ENCODE peak calls at places on chromosomes 6 and 20, in ten cellular contexts. One of them, this sample, is unnamed.

GRCh38 chr6:121110733-121111132 is 223.5 kb downstream of the TBC1D32 start:
- DNase-seq in effector memory CD4-positive, alpha-beta T cell: no peak
- DNase-seq in psoas muscle: no peak
- DNase-seq in pancreas: no peak
- DNase-seq in brain microvascular endothelial cell: no peak
- DNase-seq in stomach: no peak
- DNase-seq in heart right ventricle: no peak
- DNase-seq in HCT116: no peak
- DNase-seq in tibial artery: no peak
- DNase-seq in neural progenitor cell: no peak
- DNase-seq in this sample: no peak

GRCh38 chr6:6131492-6132109 is 124.9 kb upstream of the NRN1 start:
- DNase-seq in HCT116: peak; percentile 10
- DNase-seq in brain microvascular endothelial cell: no peak
- DNase-seq in stomach: no peak
- DNase-seq in tibial artery: no peak
- DNase-seq in psoas muscle: no peak
- DNase-seq in effector memory CD4-positive, alpha-beta T cell: no peak
- DNase-seq in pancreas: no peak
- DNase-seq in heart right ventricle: no peak
- DNase-seq in neural progenitor cell: peak; percentile 86
- DNase-seq in this sample: no peak

GRCh38 chr20:31894980-31895675 is 24.7 kb downstream of the TTLL9 start:
- DNase-seq in tibial artery: peak; percentile 83
- DNase-seq in brain microvascular endothelial cell: peak; percentile 25
- DNase-seq in psoas muscle: peak; percentile 56
- DNase-seq in neural progenitor cell: peak; percentile 37
- DNase-seq in heart right ventricle: no peak
- DNase-seq in pancreas: peak; percentile 46
- DNase-seq in stomach: peak; percentile 50
- DNase-seq in effector memory CD4-positive, alpha-beta T cell: no peak
- DNase-seq in HCT116: no peak
- DNase-seq in this sample: no peak

GRCh38 chr6:134512946-134513345 is 195.0 kb upstream of the SGK1 start:
- DNase-seq in HCT116: no peak
- DNase-seq in brain microvascular endothelial cell: no peak
- DNase-seq in effector memory CD4-positive, alpha-beta T cell: no peak
- DNase-seq in heart right ventricle: peak; percentile 53
- DNase-seq in stomach: no peak
- DNase-seq in neural progenitor cell: no peak
- DNase-seq in psoas muscle: no peak
- DNase-seq in tibial artery: peak; percentile 69
- DNase-seq in pancreas: peak; percentile 47
- DNase-seq in this sample: no peak

GRCh38 chr6:149903938-149904611 is 6.2 kb upstream of the RAET1E start:
- DNase-seq in pancreas: no peak
- DNase-seq in stomach: no peak
- DNase-seq in tibial artery: no peak
- DNase-seq in psoas muscle: no peak
- DNase-seq in HCT116: no peak
- DNase-seq in effector memory CD4-positive, alpha-beta T cell: no peak
- DNase-seq in brain microvascular endothelial cell: no peak
- DNase-seq in neural progenitor cell: peak; percentile 23
- DNase-seq in heart right ventricle: no peak
- DNase-seq in this sample: no peak

GRCh38 chr6:113719545-113719944 is 137.6 kb upstream of the MARCKS start:
- DNase-seq in psoas muscle: no peak
- DNase-seq in neural progenitor cell: no peak
- DNase-seq in effector memory CD4-positive, alpha-beta T cell: no peak
- DNase-seq in brain microvascular endothelial cell: peak; percentile 11
- DNase-seq in HCT116: no peak
- DNase-seq in tibial artery: no peak
- DNase-seq in pancreas: no peak
- DNase-seq in heart right ventricle: no peak
- DNase-seq in stomach: no peak
- DNase-seq in this sample: no peak

GRCh38 chr6:36727491-36728021 is 29.9 kb downstream of the RAB44 start:
- DNase-seq in HCT116: no peak
- DNase-seq in psoas muscle: peak; percentile 16
- DNase-seq in stomach: no peak
- DNase-seq in neural progenitor cell: no peak
- DNase-seq in brain microvascular endothelial cell: peak; percentile 39
- DNase-seq in pancreas: no peak
- DNase-seq in tibial artery: no peak
- DNase-seq in effector memory CD4-positive, alpha-beta T cell: no peak
- DNase-seq in heart right ventricle: no peak
- DNase-seq in this sample: no peak

GRCh38 chr6:99761701-99762100 is 155.1 kb downstream of the PRDM13 start:
- DNase-seq in stomach: no peak
- DNase-seq in psoas muscle: no peak
- DNase-seq in brain microvascular endothelial cell: no peak
- DNase-seq in HCT116: no peak
- DNase-seq in heart right ventricle: no peak
- DNase-seq in tibial artery: no peak
- DNase-seq in effector memory CD4-positive, alpha-beta T cell: no peak
- DNase-seq in pancreas: no peak
- DNase-seq in neural progenitor cell: no peak
- DNase-seq in this sample: no peak

GRCh38 chr6:130943738-130944137 is 116.5 kb downstream of the SMLR1 start:
- DNase-seq in heart right ventricle: no peak
- DNase-seq in stomach: peak; percentile 31
- DNase-seq in neural progenitor cell: no peak
- DNase-seq in HCT116: no peak
- DNase-seq in effector memory CD4-positive, alpha-beta T cell: no peak
- DNase-seq in pancreas: no peak
- DNase-seq in psoas muscle: no peak
- DNase-seq in brain microvascular endothelial cell: no peak
- DNase-seq in tibial artery: no peak
- DNase-seq in this sample: no peak

GRCh38 chr6:52595796-52596130 is 18.9 kb upstream of the TRAM2 start:
- DNase-seq in effector memory CD4-positive, alpha-beta T cell: no peak
- DNase-seq in heart right ventricle: no peak
- DNase-seq in brain microvascular endothelial cell: no peak
- DNase-seq in psoas muscle: no peak
- DNase-seq in pancreas: no peak
- DNase-seq in stomach: no peak
- DNase-seq in HCT116: no peak
- DNase-seq in tibial artery: no peak
- DNase-seq in neural progenitor cell: no peak
- DNase-seq in this sample: no peak

GRCh38 chr20:39310363-39311037 is 348.4 kb downstream of the DHX35 start:
- DNase-seq in brain microvascular endothelial cell: no peak
- DNase-seq in psoas muscle: no peak
- DNase-seq in tibial artery: no peak
- DNase-seq in HCT116: no peak
- DNase-seq in neural progenitor cell: no peak
- DNase-seq in stomach: no peak
- DNase-seq in pancreas: no peak
- DNase-seq in heart right ventricle: no peak
- DNase-seq in effector memory CD4-positive, alpha-beta T cell: no peak
- DNase-seq in this sample: no peak

GRCh38 chr20:38109657-38110524 is 55.2 kb downstream of the TGM2 start:
- DNase-seq in stomach: no peak
- DNase-seq in psoas muscle: peak; percentile 86
- DNase-seq in effector memory CD4-positive, alpha-beta T cell: no peak
- DNase-seq in pancreas: no peak
- DNase-seq in HCT116: no peak
- DNase-seq in tibial artery: peak; percentile 92
- DNase-seq in neural progenitor cell: no peak
- DNase-seq in brain microvascular endothelial cell: peak; percentile 99
- DNase-seq in heart right ventricle: peak; percentile 61
- DNase-seq in this sample: no peak

GRCh38 chr6:15148356-15149058 is 97.4 kb upstream of the JARID2 start:
- DNase-seq in psoas muscle: no peak
- DNase-seq in HCT116: no peak
- DNase-seq in effector memory CD4-positive, alpha-beta T cell: no peak
- DNase-seq in neural progenitor cell: peak; percentile 21
- DNase-seq in brain microvascular endothelial cell: peak; percentile 63
- DNase-seq in pancreas: no peak
- DNase-seq in stomach: no peak
- DNase-seq in heart right ventricle: no peak
- DNase-seq in tibial artery: no peak
- DNase-seq in this sample: peak; percentile 78

GRCh38 chr6:46098678-46099077 is 31.1 kb upstream of the ENPP4 start:
- DNase-seq in psoas muscle: peak; percentile 58
- DNase-seq in heart right ventricle: peak; percentile 19
- DNase-seq in stomach: peak; percentile 82
- DNase-seq in brain microvascular endothelial cell: no peak
- DNase-seq in effector memory CD4-positive, alpha-beta T cell: no peak
- DNase-seq in pancreas: peak; percentile 74
- DNase-seq in tibial artery: no peak
- DNase-seq in neural progenitor cell: no peak
- DNase-seq in HCT116: peak; percentile 51
- DNase-seq in this sample: no peak

GRCh38 chr6:104789770-104790190 is 69.9 kb downstream of the HACE1 start:
- DNase-seq in effector memory CD4-positive, alpha-beta T cell: no peak
- DNase-seq in tibial artery: no peak
- DNase-seq in psoas muscle: no peak
- DNase-seq in heart right ventricle: no peak
- DNase-seq in brain microvascular endothelial cell: peak; percentile 22
- DNase-seq in stomach: no peak
- DNase-seq in HCT116: peak; percentile 50
- DNase-seq in pancreas: no peak
- DNase-seq in neural progenitor cell: no peak
- DNase-seq in this sample: peak; percentile 10

GRCh38 chr6:164749126-164749758 is 560.2 kb downstream of the C6orf118 start:
- DNase-seq in HCT116: no peak
- DNase-seq in tibial artery: no peak
- DNase-seq in neural progenitor cell: no peak
- DNase-seq in pancreas: peak; percentile 19
- DNase-seq in heart right ventricle: peak; percentile 21
- DNase-seq in psoas muscle: no peak
- DNase-seq in brain microvascular endothelial cell: no peak
- DNase-seq in stomach: no peak
- DNase-seq in effector memory CD4-positive, alpha-beta T cell: no peak
- DNase-seq in this sample: no peak

GRCh38 chr6:27237089-27237723 is 10.3 kb upstream of the PRSS16 start:
- DNase-seq in heart right ventricle: no peak
- DNase-seq in pancreas: no peak
- DNase-seq in neural progenitor cell: peak; percentile 59
- DNase-seq in stomach: no peak
- DNase-seq in HCT116: peak; percentile 67
- DNase-seq in brain microvascular endothelial cell: peak; percentile 85
- DNase-seq in effector memory CD4-positive, alpha-beta T cell: no peak
- DNase-seq in psoas muscle: no peak
- DNase-seq in tibial artery: no peak
- DNase-seq in this sample: no peak
- H3K4me3 ChIP-seq in heart right ventricle: no peak overlapping the region
- H3K4me3 ChIP-seq in pancreas: no peak overlapping the region
- H3K4me3 ChIP-seq in neural progenitor cell: peak overlapping the region; percentile 50
- H3K4me3 ChIP-seq in stomach: no peak overlapping the region
- H3K4me3 ChIP-seq in HCT116: no peak overlapping the region
- H3K4me3 ChIP-seq in brain microvascular endothelial cell: peak overlapping the region; percentile 45
- H3K4me3 ChIP-seq in effector memory CD4-positive, alpha-beta T cell: no peak overlapping the region
- H3K4me3 ChIP-seq in psoas muscle: no peak overlapping the region
- H3K4me3 ChIP-seq in tibial artery: no peak overlapping the region
- H3K4me3 ChIP-seq in this sample: peak overlapping the region; percentile 55

DNA sequence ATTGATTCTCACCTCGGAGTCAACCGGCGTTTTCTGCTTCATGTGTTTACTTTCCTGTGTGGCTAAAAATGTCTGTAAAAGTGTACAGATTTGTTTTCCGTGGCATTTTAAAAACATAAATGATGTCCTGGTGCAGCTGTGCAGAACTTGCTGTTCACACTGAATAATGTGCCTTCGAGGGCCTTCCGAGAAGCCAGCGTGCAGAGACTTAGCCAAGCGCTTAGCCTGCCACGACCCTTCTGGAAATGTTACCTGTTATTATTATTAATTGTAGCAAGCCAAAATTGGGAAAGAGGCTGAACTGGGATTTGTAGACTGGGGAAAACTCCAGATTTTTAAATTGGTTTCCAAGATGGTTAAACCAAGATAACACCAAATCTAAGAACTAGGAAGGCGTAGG is 335.8 kb downstream of the CDH4 start:
- DNase-seq in psoas muscle: peak; percentile 2
- DNase-seq in stomach: no peak
- DNase-seq in heart right ventricle: no peak
- DNase-seq in tibial artery: no peak
- DNase-seq in pancreas: no peak
- DNase-seq in effector memory CD4-positive, alpha-beta T cell: no peak
- DNase-seq in brain microvascular endothelial cell: no peak
- DNase-seq in HCT116: no peak
- DNase-seq in neural progenitor cell: no peak
- DNase-seq in this sample: no peak
- H3K27me3 ChIP-seq in psoas muscle: no peaks in the 10 kb centered on the region
- H3K27me3 ChIP-seq in stomach: no peaks in the 10 kb centered on the region
- H3K27me3 ChIP-seq in heart right ventricle: no peaks in the 10 kb centered on the region
- H3K27me3 ChIP-seq in tibial artery: peaks cover 11% of the 10 kb centered on the region
- H3K27me3 ChIP-seq in pancreas: no peaks in the 10 kb centered on the region
- H3K27me3 ChIP-seq in effector memory CD4-positive, alpha-beta T cell: no peaks in the 10 kb centered on the region
- H3K27me3 ChIP-seq in brain microvascular endothelial cell: no peaks in the 10 kb centered on the region
- H3K27me3 ChIP-seq in HCT116: no peaks in the 10 kb centered on the region
- H3K27me3 ChIP-seq in neural progenitor cell: no peaks in the 10 kb centered on the region
- H3K27me3 ChIP-seq in this sample: peaks cover 4% of the 10 kb centered on the region

DNA sequence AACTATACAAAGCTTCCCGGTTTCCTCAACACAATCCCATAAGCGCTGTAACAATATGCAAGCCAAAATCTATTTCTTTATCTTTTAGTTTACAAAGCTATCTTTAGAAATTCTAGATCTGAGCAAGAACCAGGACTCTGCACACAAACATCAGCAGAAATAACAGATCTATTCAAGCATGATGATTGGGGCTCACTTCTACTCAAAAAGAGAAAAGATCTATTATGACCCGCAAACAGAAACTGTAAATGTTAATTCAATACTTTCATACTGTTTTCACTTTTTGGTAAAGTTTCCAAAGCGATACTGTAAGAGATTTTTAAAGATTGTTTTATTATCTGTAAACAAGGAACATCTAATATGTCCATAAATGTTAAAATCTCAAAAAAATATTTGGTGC is 86.6 kb downstream of the SESN1 start:
- DNase-seq in heart right ventricle: no peak
- DNase-seq in HCT116: no peak
- DNase-seq in tibial artery: no peak
- DNase-seq in pancreas: no peak
- DNase-seq in effector memory CD4-positive, alpha-beta T cell: no peak
- DNase-seq in brain microvascular endothelial cell: no peak
- DNase-seq in stomach: no peak
- DNase-seq in psoas muscle: no peak
- DNase-seq in neural progenitor cell: peak; percentile 17
- DNase-seq in this sample: no peak
- H3K4me3 ChIP-seq in heart right ventricle: peak overlapping the region; percentile 93
- H3K4me3 ChIP-seq in HCT116: no peak overlapping the region
- H3K4me3 ChIP-seq in tibial artery: peak overlapping the region; percentile 87
- H3K4me3 ChIP-seq in pancreas: no peak overlapping the region
- H3K4me3 ChIP-seq in effector memory CD4-positive, alpha-beta T cell: peak overlapping the region; percentile 90
- H3K4me3 ChIP-seq in brain microvascular endothelial cell: peak overlapping the region; percentile 83
- H3K4me3 ChIP-seq in stomach: peak overlapping the region; percentile 87
- H3K4me3 ChIP-seq in psoas muscle: peak overlapping the region; percentile 71
- H3K4me3 ChIP-seq in neural progenitor cell: peak overlapping the region; percentile 86
- H3K4me3 ChIP-seq in this sample: peak overlapping the region; percentile 82

DNA sequence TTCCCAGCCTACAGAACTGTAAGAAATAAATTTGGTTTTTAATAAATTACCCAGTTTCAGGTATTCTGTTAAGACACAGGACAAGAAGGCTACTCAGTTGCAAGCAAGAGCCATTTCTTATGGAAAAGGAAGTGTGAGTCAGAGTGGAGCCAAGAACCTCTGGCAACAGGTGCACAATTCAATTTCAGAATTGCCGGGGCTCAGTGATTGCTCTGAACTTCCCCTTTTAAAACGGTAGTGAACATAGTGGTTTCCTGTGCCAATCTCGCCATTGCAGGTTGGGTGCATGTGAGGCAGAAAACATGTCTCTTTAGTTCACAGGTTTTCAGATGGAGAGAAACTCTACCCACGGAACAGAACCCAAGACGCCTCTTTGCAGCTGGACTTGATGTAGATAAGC is 16.4 kb downstream of the PIGT start:
- DNase-seq in heart right ventricle: no peak
- DNase-seq in stomach: no peak
- DNase-seq in effector memory CD4-positive, alpha-beta T cell: no peak
- DNase-seq in HCT116: no peak
- DNase-seq in tibial artery: no peak
- DNase-seq in psoas muscle: no peak
- DNase-seq in brain microvascular endothelial cell: no peak
- DNase-seq in pancreas: no peak
- DNase-seq in neural progenitor cell: no peak
- DNase-seq in this sample: no peak
- H3K27me3 ChIP-seq in heart right ventricle: no peaks in the 10 kb centered on the region
- H3K27me3 ChIP-seq in stomach: no peaks in the 10 kb centered on the region
- H3K27me3 ChIP-seq in effector memory CD4-positive, alpha-beta T cell: no peaks in the 10 kb centered on the region
- H3K27me3 ChIP-seq in HCT116: no peaks in the 10 kb centered on the region
- H3K27me3 ChIP-seq in tibial artery: no peaks in the 10 kb centered on the region
- H3K27me3 ChIP-seq in psoas muscle: no peaks in the 10 kb centered on the region
- H3K27me3 ChIP-seq in brain microvascular endothelial cell: no peaks in the 10 kb centered on the region
- H3K27me3 ChIP-seq in pancreas: no peaks in the 10 kb centered on the region
- H3K27me3 ChIP-seq in neural progenitor cell: peaks cover 16% of the 10 kb centered on the region
- H3K27me3 ChIP-seq in this sample: no peaks in the 10 kb centered on the region